ENCODE peak calls at places on chromosomes 13 and 19, in eight cellular contexts. V is neural progenitor cell, Z is OCI-LY7, G is GM23248, W is mammary epithelial cell, B is IMR-90, F is H1, Y is astrocyte. O is an unnamed sample.

GRCh38 chr19:10402441-10403038 is 802 bp downstream of the CDC37 start:
- DNase-seq in F (no peak), Y (no peak), V (peak), G (peak), W (no peak), B (no peak), Z (peak), O (peak)

GRCh38 chr19:658916-659839 is 3.8 kb downstream of the RNF126 start:
- DNase-seq in Y (peak), W (peak), F (no peak), Z (peak), B (no peak), G (peak), V (no peak), O (no peak)

GRCh38 chr13:96822900-96823299 is 171.4 kb downstream of the OXGR1 start:
- DNase-seq in Y (no peak), B (no peak), F (no peak), G (peak), W (peak), Z (peak), V (peak), O (peak)

GRCh38 chr19:49391581-49392399 is 3.7 kb downstream of the KASH5 start:
- DNase-seq in F (peak), Z (peak), Y (peak), B (peak), G (peak), V (peak), W (peak), O (peak)

GRCh38 chr13:53137777-53138176 is 109.2 kb downstream of the OLFM4 start:
- DNase-seq in Z (no peak), B (peak), V (no peak), W (no peak), G (peak), F (no peak), Y (peak), O (peak)

GRCh38 chr13:106033634-106034033 is 501.8 kb downstream of the EFNB2 start:
- DNase-seq in G (peak), F (no peak), Y (peak), B (peak), V (no peak), Z (no peak), W (no peak), O (peak)

GRCh38 chr19:19345970-19346369 is 25.3 kb downstream of the MAU2 start:
- DNase-seq in Y (no peak), B (no peak), F (no peak), V (no peak), G (no peak), W (no peak), Z (no peak), O (no peak)

GRCh38 chr19:50718255-50719118 is 1.1 kb downstream of the SHANK1 start:
- DNase-seq in V (peak), W (no peak), G (peak), Z (no peak), F (peak), Y (no peak), B (no peak), O (no peak)

GRCh38 chr13:71460179-71460578 is 406.8 kb downstream of the DACH1 start:
- DNase-seq in Z (no peak), F (no peak), G (no peak), Y (peak), V (no peak), W (peak), B (no peak), O (peak)

GRCh38 chr13:41597348-41598041 is 140.1 kb downstream of the RGCC start:
- DNase-seq in W (peak), Y (peak), G (peak), F (no peak), B (peak), V (no peak), Z (no peak), O (peak)

GRCh38 chr13:20188649-20189553 is 3.8 kb downstream of the GJB2 start:
- DNase-seq in Y (no peak), F (peak), G (no peak), V (peak), Z (peak), W (no peak), B (no peak), O (no peak)

GRCh38 chr13:23547000-23547590 is 23.1 kb upstream of the TNFRSF19 start:
- DNase-seq in Y (peak), Z (no peak), F (peak), V (peak), W (peak), B (peak), G (peak), O (peak)

GRCh38 chr19:4654437-4655361 is 15.4 kb downstream of the TNFAIP8L1 start:
- DNase-seq in V (no peak), Y (no peak), F (no peak), Z (peak), W (no peak), B (no peak), G (no peak), O (no peak)

GRCh38 chr19:56885173-56885679 is 44.7 kb upstream of the PEG3 start:
- DNase-seq in V (no peak), G (no peak), Z (no peak), F (no peak), Y (no peak), W (no peak), B (no peak), O (no peak)

GRCh38 chr13:46516624-46517318 is 36.2 kb upstream of the LRCH1 start:
- DNase-seq in Y (no peak), Z (no peak), W (no peak), B (no peak), F (no peak), G (no peak), V (peak), O (no peak)

GRCh38 chr13:53250272-53250875 is 221.8 kb downstream of the OLFM4 start:
- DNase-seq in W (peak), Z (peak), F (no peak), G (peak), B (peak), V (peak), Y (peak), O (peak)

GRCh38 chr19:2507109-2507508 is 31.2 kb downstream of the GADD45B start:
- DNase-seq in Z (peak), W (peak), V (no peak), B (peak), G (peak), F (no peak), Y (peak), O (peak)

GRCh38 chr19:6740589-6741348 is 1.3 kb downstream of the TRIP10 start:
- DNase-seq in B (peak), W (peak), V (peak), Z (peak), Y (no peak), G (peak), F (no peak), O (peak)

GRCh38 chr19:18589380-18590272 is 1.0 kb downstream of the REX1BD start:
- DNase-seq in W (peak), Y (peak), B (peak), F (peak), Z (peak), G (peak), V (peak), O (peak)

GRCh38 chr19:33447336-33448158 is 74.0 kb downstream of the CEBPG start:
- DNase-seq in W (no peak), F (no peak), Y (no peak), V (no peak), Z (no peak), G (no peak), B (no peak), O (no peak)

GRCh38 chr19:19777692-19778091 is 43.9 kb downstream of the ZNF506 start:
- DNase-seq in W (no peak), F (no peak), G (no peak), Z (peak), Y (no peak), B (no peak), V (no peak), O (no peak)

GRCh38 chr13:109400192-109400591 is 386.2 kb downstream of the IRS2 start:
- DNase-seq in Y (no peak), B (no peak), W (no peak), F (no peak), V (no peak), G (no peak), Z (no peak), O (peak)

GRCh38 chr19:43623889-43624670 is 4.7 kb upstream of the ZNF428 start:
- DNase-seq in Y (no peak), B (no peak), V (peak), F (peak), Z (no peak), G (no peak), W (no peak), O (no peak)

GRCh38 chr13:94079876-94080275 is 399.6 kb downstream of the DCT start:
- DNase-seq in Z (no peak), G (peak), Y (peak), W (no peak), B (peak), F (no peak), V (no peak), O (peak)

GRCh38 chr13:53200498-53201453 is 172.2 kb downstream of the OLFM4 start:
- DNase-seq in Z (no peak), G (peak), Y (no peak), V (peak), W (no peak), F (peak), B (peak), O (peak)

GRCh38 chr19:2208975-2209374 is 27.2 kb downstream of the PLEKHJ1 start:
- DNase-seq in Z (no peak), G (no peak), B (no peak), F (no peak), Y (no peak), V (no peak), W (no peak), O (no peak)

GRCh38 chr13:112509190-112509589 is 78.8 kb downstream of the TUBGCP3 start:
- DNase-seq in B (no peak), Y (no peak), Z (no peak), W (no peak), G (no peak), V (no peak), F (no peak), O (no peak)

GRCh38 chr19:16888629-16889371 is at the start of gene F2RL3:
- DNase-seq in G (peak), F (no peak), W (no peak), Z (no peak), B (peak), V (no peak), Y (peak), O (peak)

GRCh38 chr13:42114278-42114677 is 65.8 kb downstream of the DGKH start:
- DNase-seq in B (no peak), W (no peak), V (no peak), Y (no peak), G (no peak), Z (no peak), F (no peak), O (no peak)

GRCh38 chr13:55418095-55418494 is 1722.6 kb upstream of the PRR20A start:
- DNase-seq in Y (no peak), B (no peak), G (no peak), Z (no peak), F (no peak), W (no peak), V (no peak), O (no peak)

GRCh38 chr13:49810464-49810824 is 18.0 kb upstream of the KPNA3 start:
- DNase-seq in Y (no peak), V (no peak), G (no peak), Z (no peak), W (peak), F (no peak), B (no peak), O (no peak)

GRCh38 chr13:111877906-111878305 is 189.0 kb upstream of the SOX1 start:
- DNase-seq in G (no peak), Y (no peak), B (no peak), W (no peak), V (no peak), F (no peak), Z (no peak), O (no peak)

GRCh38 chr13:77584111-77584510 is 48.6 kb downstream of the SCEL start:
- DNase-seq in Z (no peak), B (no peak), W (peak), G (no peak), V (no peak), F (no peak), Y (no peak), O (peak)

GRCh38 chr13:19726611-19727010 is 56.1 kb downstream of the PSPC1 start:
- DNase-seq in Z (no peak), V (no peak), G (peak), B (no peak), W (no peak), Y (no peak), F (no peak), O (peak)

GRCh38 chr13:114200673-114201005 is 21.6 kb downstream of the CFAP97D2 start:
- DNase-seq in F (no peak), B (peak), G (no peak), V (no peak), W (no peak), Z (no peak), Y (peak), O (peak)

GRCh38 chr13:47480121-47480520 is 521.0 kb downstream of the SUCLA2 start:
- DNase-seq in B (peak), W (peak), F (no peak), Y (peak), V (no peak), G (peak), Z (no peak), O (peak)

GRCh38 chr13:101473458-101473857 is 21.0 kb downstream of the ITGBL1 start:
- DNase-seq in Z (no peak), F (no peak), G (peak), Y (peak), B (peak), W (peak), V (no peak), O (peak)

GRCh38 chr13:112986946-112987345 is 17.9 kb downstream of the MCF2L start:
- DNase-seq in W (no peak), Y (no peak), V (no peak), B (no peak), G (no peak), F (no peak), Z (no peak), O (no peak)

GRCh38 chr13:110593430-110594130 is 21.8 kb upstream of the NAXD start:
- DNase-seq in Y (peak), F (no peak), V (peak), B (peak), Z (peak), G (peak), W (peak), O (peak)

GRCh38 chr13:110600980-110601379 is 14.4 kb upstream of the NAXD start:
- DNase-seq in G (no peak), W (no peak), Z (no peak), Y (no peak), V (no peak), B (no peak), F (no peak), O (no peak)

GRCh38 chr13:110600261-110600819 is 15.0 kb upstream of the NAXD start:
- DNase-seq in Y (no peak), F (no peak), B (no peak), V (no peak), G (no peak), W (no peak), Z (no peak), O (no peak)

GRCh38 chr13:110592670-110593069 is 22.7 kb upstream of the NAXD start:
- DNase-seq in W (no peak), Z (no peak), B (peak), G (peak), V (no peak), Y (no peak), F (no peak), O (no peak)

DNA sequence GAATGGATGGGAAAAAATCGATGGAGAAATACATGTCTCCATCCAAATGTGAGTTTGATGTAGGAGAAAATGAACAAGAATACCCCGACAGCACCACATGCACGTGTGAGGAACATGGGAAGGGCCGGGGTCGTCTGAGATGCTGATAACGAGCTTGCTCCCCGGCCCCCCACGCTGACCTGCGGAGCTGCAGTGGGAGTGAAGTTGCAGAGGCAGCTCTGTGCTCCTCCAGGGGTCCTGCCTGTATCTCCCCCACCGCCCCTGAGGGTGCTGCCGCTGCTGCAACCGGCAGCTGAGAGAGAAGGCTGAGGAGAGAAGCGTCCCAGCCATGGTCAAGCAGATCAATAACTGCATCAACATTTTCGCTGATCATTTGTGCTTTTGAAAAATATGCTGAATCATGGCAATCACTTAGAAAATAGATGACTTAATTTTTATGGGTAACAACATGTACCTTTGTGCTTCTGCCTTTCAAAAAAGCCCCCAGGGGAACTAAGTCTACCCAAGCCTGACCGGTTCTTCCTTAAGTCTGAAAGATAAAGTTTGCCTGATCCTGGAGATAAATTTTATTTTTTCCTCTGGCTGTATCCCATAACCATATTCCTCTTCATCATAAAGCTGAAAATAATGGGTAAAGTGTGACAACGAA is 18.2 kb upstream of the NAXD start:
- DNase-seq in G (no peak), Y (no peak), V (no peak), Z (no peak), B (no peak), F (no peak), W (no peak), O (no peak)
- H3K4me2 ChIP-seq in G (no peak), Y (no peak), V (no peak), Z (no peak), B (no peak), F (no peak), W (no peak), O (no peak)

DNA sequence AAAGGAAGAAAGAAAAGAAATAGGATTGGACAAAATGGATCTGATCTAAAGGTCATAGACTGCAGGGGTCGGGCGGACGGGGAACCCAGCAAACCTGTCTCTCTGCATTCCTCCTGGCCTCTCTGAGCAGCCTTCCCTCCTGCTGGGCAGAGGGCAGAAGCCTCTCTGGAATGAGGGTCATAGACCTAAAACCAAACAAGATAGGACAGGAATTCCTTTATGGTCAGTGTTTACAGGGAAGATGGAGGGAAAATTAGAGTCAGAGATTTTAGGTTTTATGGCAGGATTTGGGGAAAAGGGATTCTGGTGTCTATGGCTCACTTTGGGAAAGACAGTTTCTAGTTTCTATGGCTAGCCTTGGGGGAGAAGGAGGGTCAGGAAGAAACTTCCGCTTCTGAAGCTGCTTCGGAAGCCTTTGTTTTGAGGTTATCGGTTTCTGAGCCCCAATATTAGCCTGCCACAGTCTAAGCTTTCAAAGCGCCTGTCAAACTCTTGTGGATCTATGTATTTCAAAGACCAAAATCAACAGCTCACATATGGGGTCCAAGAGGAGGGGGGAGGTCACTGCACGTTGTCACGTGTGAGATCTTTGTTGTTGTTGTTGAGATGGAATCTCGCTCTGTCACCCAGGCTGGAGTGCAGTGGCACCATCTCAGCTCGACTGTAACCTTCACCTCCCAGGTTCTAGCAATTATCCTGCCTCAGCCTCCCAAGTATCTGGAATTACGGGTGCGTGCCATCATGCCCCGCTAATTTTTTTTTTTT is 18.9 kb upstream of the DPRX start:
- DNase-seq in G (no peak), W (no peak), Z (no peak), F (peak), V (peak), B (no peak), Y (no peak), O (no peak)
- H2AFZ ChIP-seq in G (no peak), W (no peak), Z (no peak), F (peak), V (peak), B (no peak), Y (no peak), O (no peak)

DNA sequence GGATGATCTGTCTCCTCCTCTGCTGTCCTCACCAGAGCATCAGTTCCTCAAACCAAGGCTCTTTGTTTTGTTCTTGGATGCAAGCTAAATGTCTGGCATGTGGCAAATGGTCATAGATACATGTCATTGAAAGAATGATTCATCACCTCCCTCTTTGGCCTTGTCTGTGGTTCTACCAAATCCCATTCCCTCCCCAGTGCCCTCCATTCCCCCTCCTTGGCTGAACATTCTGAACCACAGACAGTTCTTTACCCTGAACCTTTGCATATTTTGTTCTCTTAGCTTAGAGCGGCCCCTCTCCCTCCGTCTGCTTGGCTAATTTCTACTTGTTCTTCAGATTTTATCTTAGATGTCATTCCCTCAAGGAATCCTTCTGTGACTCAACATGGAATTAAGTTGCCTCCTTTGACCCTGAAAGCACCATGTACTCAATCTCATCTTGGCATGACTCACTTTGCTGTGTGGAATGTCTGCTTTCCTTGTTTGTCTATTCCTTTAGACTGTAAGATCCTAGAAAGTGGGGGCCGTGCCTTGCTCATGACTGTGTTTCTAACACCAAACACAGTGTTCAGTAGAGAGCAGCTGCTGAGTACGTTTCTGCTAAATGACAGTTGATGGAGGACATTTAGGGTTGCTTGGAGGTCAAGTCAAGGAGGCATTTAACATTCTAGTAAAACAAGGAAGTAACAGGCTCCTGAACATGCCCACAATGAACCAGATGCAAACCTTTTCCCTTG is 8.1 kb downstream of the ALOX5AP start:
- DNase-seq in W (peak), Y (peak), Z (no peak), V (no peak), B (peak), G (peak), F (no peak), O (peak)
- H3K4me2 ChIP-seq in W (peak), Y (peak), Z (no peak), V (no peak), B (peak), G (peak), F (no peak), O (peak)

GRCh38 chr13:32804673-32805260 is 211.5 kb upstream of the KL start:
- DNase-seq in V (no peak), B (peak), Y (peak), W (peak), G (peak), Z (no peak), F (no peak), O (peak)
- H2AFZ ChIP-seq in V (peak), B (peak), Y (peak), W (no peak), G (peak), Z (no peak), F (no peak), O (peak)

O was measured in fibroblast of lung.